ENCODE peak calls at places on chromosomes 6 and 20, in six cellular contexts. B, X, M, P, E and D are unnamed samples. For H3K9me3 and H3K4me1, the result is how much of the 10 kb centered on the place peaks cover.

GRCh38 chr6:166529571-166529970 is 56.9 kb downstream of the RAMACL start:
- DNase-seq in M (no peak), B (no peak), P (no peak), X (no peak), E (no peak), D (no peak)

GRCh38 chr6:159819932-159820640 is 20.0 kb downstream of the PNLDC1 start:
- DNase-seq in E (peak), X (no peak), M (no peak), B (no peak), P (no peak), D (no peak)

GRCh38 chr6:68658338-68658737 is 23.3 kb downstream of the ADGRB3 start:
- DNase-seq in M (no peak), B (no peak), P (no peak), E (no peak), X (no peak), D (no peak)

GRCh38 chr6:15444881-15445280 is 199.0 kb downstream of the JARID2 start:
- DNase-seq in E (no peak), M (no peak), P (no peak), B (no peak), X (no peak), D (no peak)

GRCh38 chr20:48986899-48987298 is 59.2 kb upstream of the CSE1L start:
- DNase-seq in B (no peak), X (no peak), E (no peak), P (no peak), M (no peak), D (no peak)

GRCh38 chr6:135022050-135022697 is 32.4 kb downstream of the HBS1L start:
- DNase-seq in X (no peak), P (no peak), B (no peak), E (no peak), M (no peak), D (no peak)

GRCh38 chr6:104639671-104640070 is 220.0 kb downstream of the HACE1 start:
- DNase-seq in X (no peak), M (no peak), P (no peak), E (no peak), B (no peak), D (no peak)

GRCh38 chr6:138372711-138373463 is 4.8 kb upstream of the SMIM28 start:
- DNase-seq in X (no peak), P (no peak), M (no peak), E (no peak), B (no peak), D (no peak)

GRCh38 chr6:158321960-158322359 is 9.7 kb downstream of the TULP4 start:
- DNase-seq in M (no peak), E (no peak), P (no peak), X (no peak), B (no peak), D (no peak)

GRCh38 chr6:170101281-170102035 is 189.4 kb downstream of the DLL1 start:
- DNase-seq in E (no peak), P (no peak), B (no peak), M (peak), X (no peak), D (peak)

GRCh38 chr6:170098428-170099170 is 192.3 kb downstream of the DLL1 start:
- DNase-seq in B (peak), P (no peak), E (no peak), X (no peak), M (peak), D (peak)

GRCh38 chr6:170099387-170099786 is 191.5 kb downstream of the DLL1 start:
- DNase-seq in X (no peak), P (no peak), E (no peak), B (no peak), M (no peak), D (peak)

GRCh38 chr6:170102038-170102437 is 188.8 kb downstream of the DLL1 start:
- DNase-seq in E (no peak), X (no peak), M (peak), P (no peak), B (no peak), D (peak)

GRCh38 chr6:170100046-170100445 is 190.8 kb downstream of the DLL1 start:
- DNase-seq in X (no peak), E (no peak), P (no peak), B (no peak), M (peak), D (peak)
- H3K9me3 ChIP-seq in X (under half), E (under half), P (under half), B (under half), M (under half), D (under half)

GRCh38 chr6:156866181-156866862 is 89.1 kb downstream of the ARID1B start:
- DNase-seq in E (no peak), B (peak), M (no peak), P (no peak), X (peak), D (no peak)

GRCh38 chr6:156862711-156863110 is 85.5 kb downstream of the ARID1B start:
- DNase-seq in X (no peak), M (no peak), P (no peak), E (no peak), B (no peak), D (no peak)

GRCh38 chr6:156865019-156865629 is 87.9 kb downstream of the ARID1B start:
- DNase-seq in P (no peak), E (no peak), B (no peak), M (no peak), X (no peak), D (no peak)

GRCh38 chr6:156864557-156864956 is 87.4 kb downstream of the ARID1B start:
- DNase-seq in X (no peak), P (no peak), B (no peak), M (no peak), E (no peak), D (no peak)

DNA sequence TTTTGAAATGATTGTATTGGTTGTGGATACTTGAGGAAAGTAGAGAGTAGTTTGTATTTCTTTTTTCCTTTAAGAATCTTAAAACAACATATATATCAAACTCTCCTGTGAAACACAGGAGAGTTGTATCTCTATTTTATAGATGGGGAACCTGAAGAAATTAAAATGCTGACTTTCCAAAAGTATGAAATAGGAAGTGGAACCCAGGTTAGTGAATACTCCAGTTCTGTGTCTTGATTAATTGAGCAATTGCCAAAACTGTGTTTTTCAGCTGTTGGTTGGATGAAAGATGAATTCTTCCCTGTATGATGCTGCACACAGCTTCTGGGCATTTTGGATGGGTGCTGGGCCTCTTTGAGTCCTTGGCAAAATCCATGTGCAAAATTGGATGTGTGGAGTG is 86.3 kb downstream of the ARID1B start:
- DNase-seq in X (no peak), P (no peak), M (no peak), B (no peak), E (no peak), D (no peak)
- H3K4me1 ChIP-seq in X (under half), P (under half), M (half or more), B (under half), E (under half), D (under half)

GRCh38 chr6:2989332-2990178 is 10.1 kb upstream of the NQO2 start:
- DNase-seq in B (peak), M (no peak), E (peak), P (peak), X (peak), D (peak)
- TF ChIP-seq CTCF in B (no peak), M (no peak), E (peak), P (no peak), X (peak), D (no peak)

GRCh38 chr20:16404171-16404570 is 169.1 kb downstream of the KIF16B start:
- DNase-seq in P (no peak), B (no peak), E (no peak), M (no peak), X (no peak), D (no peak)

GRCh38 chr20:16404640-16405039 is 168.6 kb downstream of the KIF16B start:
- DNase-seq in B (no peak), E (no peak), P (no peak), X (no peak), M (no peak), D (no peak)

GRCh38 chr20:16400249-16400648 is 173.0 kb downstream of the KIF16B start:
- DNase-seq in M (no peak), E (no peak), X (no peak), P (no peak), B (no peak), D (no peak)

GRCh38 chr20:16407251-16408067 is 165.8 kb downstream of the KIF16B start:
- DNase-seq in P (no peak), X (no peak), M (no peak), E (no peak), B (no peak), D (no peak)

DNA sequence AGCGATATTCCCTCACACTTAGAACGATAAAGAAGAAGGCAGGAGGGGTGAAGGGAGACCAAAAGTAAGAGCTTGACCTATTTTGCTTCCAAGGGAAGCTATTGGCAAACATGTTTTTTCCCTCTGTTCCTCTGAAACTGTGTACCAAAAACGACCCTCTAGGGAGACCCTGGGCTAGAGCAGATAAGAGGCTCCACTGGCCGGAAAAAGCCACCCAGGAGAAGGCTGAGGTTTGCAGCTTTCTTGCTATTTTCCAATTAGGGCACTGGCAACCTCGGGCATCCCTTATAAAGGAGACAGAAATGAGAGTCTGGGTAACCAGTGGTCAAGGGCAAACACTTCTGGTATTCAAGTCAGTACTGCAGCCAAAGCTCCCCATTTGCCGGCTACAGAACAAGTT is 168.0 kb downstream of the KIF16B start:
- DNase-seq in P (no peak), M (no peak), X (no peak), B (no peak), E (no peak), D (no peak)
- H3K9me3 ChIP-seq in P (under half), M (under half), X (under half), B (under half), E (under half), D (under half)

GRCh38 chr6:3372184-3372846 is 84.5 kb downstream of the SLC22A23 start:
- DNase-seq in X (no peak), B (no peak), P (no peak), E (no peak), M (no peak), D (no peak)
- H3K4me1 ChIP-seq in X (under half), B (under half), P (under half), E (under half), M (under half), D (under half)